ENCODE peak calls at places on chromosomes 13 and 19, in six cellular contexts. S is brain microvascular endothelial cell; J is cardiac fibroblast; G is ovary; O is CD8-positive, alpha-beta T cell; X is Peyer's patch. I is an unnamed sample.

GRCh38 chr13:44402902-44403719 is 29.5 kb downstream of the SERP2 start:
- DNase-seq in S (no peak), J (no peak), G (no peak), O (no peak), X (no peak), I (no peak)

GRCh38 chr13:33797622-33798021 is 20.3 kb upstream of the RFC3 start:
- DNase-seq in S (no peak), J (peak), G (no peak), O (no peak), X (no peak), I (no peak)

GRCh38 chr19:50453243-50453642 is 20.6 kb downstream of the MYBPC2 start:
- DNase-seq in S (no peak), J (no peak), G (no peak), O (no peak), X (no peak), I (no peak)

GRCh38 chr19:40084948-40085347 is 5.8 kb downstream of the ZNF780A start:
- DNase-seq in S (no peak), J (peak), G (no peak), O (no peak), X (no peak), I (no peak)

GRCh38 chr13:90485441-90485840 is 862.0 kb upstream of the MIR17HG start:
- DNase-seq in S (peak), J (peak), G (no peak), O (no peak), X (no peak), I (no peak)

GRCh38 chr19:33778089-33778791 is 18.4 kb upstream of the KCTD15 start:
- DNase-seq in S (peak), J (peak), G (peak), O (peak), X (peak), I (no peak)

GRCh38 chr19:20107301-20107700 is 29.5 kb downstream of the ZNF90 start:
- DNase-seq in S (no peak), J (no peak), G (no peak), O (no peak), X (no peak), I (no peak)

GRCh38 chr19:17468302-17469091 is 1.8 kb upstream of the SLC27A1 start:
- DNase-seq in S (no peak), J (peak), G (peak), O (no peak), X (no peak), I (no peak)

GRCh38 chr13:77386880-77387606 is 60.1 kb upstream of the MYCBP2 start:
- DNase-seq in S (peak), J (peak), G (no peak), O (no peak), X (no peak), I (no peak)

GRCh38 chr13:38662362-38662761 is 24.5 kb upstream of the FREM2 start:
- DNase-seq in S (peak), J (peak), G (no peak), O (no peak), X (no peak), I (peak)

GRCh38 chr19:41997121-41997850 is 3.3 kb upstream of the ATP1A3 start:
- DNase-seq in S (peak), J (peak), G (no peak), O (no peak), X (no peak), I (no peak)

GRCh38 chr19:51531349-51532315 is at the start of gene SIGLEC6:
- DNase-seq in S (no peak), J (no peak), G (no peak), O (no peak), X (no peak), I (no peak)

GRCh38 chr13:109955598-109955997 is 169.2 kb upstream of the IRS2 start:
- DNase-seq in S (peak), J (peak), G (no peak), O (no peak), X (no peak), I (peak)

GRCh38 chr13:94640676-94641075 is 39.0 kb downstream of the GPR180 start:
- DNase-seq in S (no peak), J (peak), G (no peak), O (no peak), X (no peak), I (no peak)

GRCh38 chr19:34306824-34307223 is 52.5 kb downstream of the GARRE1 start:
- DNase-seq in S (no peak), J (no peak), G (no peak), O (no peak), X (no peak), I (no peak)

GRCh38 chr19:2805991-2806649 is 13.5 kb upstream of the ZNF554 start:
- DNase-seq in S (no peak), J (no peak), G (no peak), O (no peak), X (peak), I (no peak)

GRCh38 chr13:113403255-113404104 is 39.5 kb upstream of the GRTP1 start:
- DNase-seq in S (no peak), J (no peak), G (no peak), O (no peak), X (peak), I (no peak)

GRCh38 chr13:96982672-96983071 is 11.6 kb downstream of the OXGR1 start:
- DNase-seq in S (peak), J (peak), G (no peak), O (no peak), X (no peak), I (no peak)

GRCh38 chr13:36082396-36082795 is 48.8 kb downstream of the DCLK1 start:
- DNase-seq in S (no peak), J (no peak), G (no peak), O (no peak), X (no peak), I (no peak)

GRCh38 chr13:72839831-72840426 is 58.0 kb downstream of the PIBF1 start:
- DNase-seq in S (peak), J (peak), G (no peak), O (no peak), X (peak), I (peak)

GRCh38 chr19:6457958-6458694 is 1.5 kb downstream of the SLC25A23 start:
- DNase-seq in S (no peak), J (no peak), G (no peak), O (no peak), X (no peak), I (no peak)

GRCh38 chr19:42216653-42217521 is 590 bp downstream of the DEDD2 start:
- DNase-seq in S (peak), J (peak), G (peak), O (no peak), X (peak), I (no peak)

GRCh38 chr19:18202759-18203407 is 959 bp downstream of the RAB3A start:
- DNase-seq in S (no peak), J (peak), G (peak), O (no peak), X (no peak), I (no peak)

GRCh38 chr13:39253774-39254173 is 215.5 kb downstream of the NHLRC3 start:
- DNase-seq in S (peak), J (peak), G (no peak), O (no peak), X (no peak), I (peak)

GRCh38 chr19:16234552-16235445 is 37.1 kb downstream of the AP1M1 start:
- DNase-seq in S (no peak), J (no peak), G (no peak), O (no peak), X (no peak), I (no peak)

GRCh38 chr13:110537116-110537515 is 24.4 kb downstream of the RAB20 start:
- DNase-seq in S (no peak), J (no peak), G (no peak), O (no peak), X (no peak), I (no peak)

DNA sequence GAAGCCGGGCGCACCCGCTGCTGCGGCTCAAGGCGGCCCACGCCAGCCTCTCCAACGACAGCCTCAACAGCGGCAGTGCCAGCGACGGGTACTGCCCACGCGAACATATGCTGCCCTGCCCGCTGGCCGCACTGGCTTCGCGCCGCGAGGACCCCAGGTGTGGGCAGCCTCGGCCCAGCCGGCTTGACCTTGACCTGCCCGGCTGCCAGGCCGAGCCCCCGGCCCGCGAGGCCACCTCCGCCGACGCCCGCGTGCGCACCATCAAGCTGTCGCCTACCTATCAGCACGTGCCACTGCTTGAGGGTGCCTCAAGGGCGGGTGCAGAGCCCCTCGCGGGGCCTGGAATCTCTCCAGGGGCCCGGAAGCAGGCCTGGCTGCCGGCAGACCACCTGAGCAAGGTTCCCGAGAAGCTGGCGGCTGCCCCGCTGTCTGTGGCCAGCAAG is 13.0 kb downstream of the C19orf25 start:
- DNase-seq in S (no peak), J (no peak), G (no peak), O (no peak), X (no peak), I (no peak)
- TF ChIP-seq CTCF in S (no peak), J (no peak), G (no peak), O (no peak), X (no peak), I (no peak)

GRCh38 chr19:46729696-46730095 is 12.8 kb upstream of the PRKD2 start:
- DNase-seq in S (no peak), J (no peak), G (no peak), O (no peak), X (no peak), I (no peak)

GRCh38 chr19:46731007-46731501 is 14.1 kb upstream of the PRKD2 start:
- DNase-seq in S (peak), J (peak), G (no peak), O (no peak), X (no peak), I (peak)

GRCh38 chr19:46730595-46730994 is 13.7 kb upstream of the PRKD2 start:
- DNase-seq in S (no peak), J (no peak), G (no peak), O (no peak), X (no peak), I (no peak)

GRCh38 chr19:46728693-46729339 is 11.9 kb upstream of the PRKD2 start:
- DNase-seq in S (peak), J (peak), G (peak), O (peak), X (peak), I (no peak)

DNA sequence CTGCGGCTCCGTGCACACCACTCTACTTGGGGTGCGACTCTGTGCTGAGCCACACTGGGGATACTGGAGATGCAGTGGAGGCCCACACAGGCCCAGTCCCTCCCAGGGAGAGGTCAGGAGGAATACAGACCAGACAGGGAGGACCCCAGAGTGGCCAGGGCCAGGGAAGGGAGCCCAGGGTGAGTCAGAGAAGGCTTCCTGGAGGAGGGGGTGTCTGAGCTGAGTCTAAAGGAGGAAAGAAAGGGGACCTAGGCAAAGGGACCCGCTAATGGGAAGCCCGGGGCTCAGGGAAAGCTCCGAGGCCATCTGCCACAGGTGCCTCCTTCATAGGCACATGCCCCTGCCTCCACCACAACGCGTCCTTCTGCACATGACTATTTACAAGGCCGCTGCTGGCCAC is 13.3 kb upstream of the PRKD2 start:
- DNase-seq in S (no peak), J (no peak), G (no peak), O (no peak), X (no peak), I (no peak)
- H3K4me3 ChIP-seq in S (no peak), J (no peak), G (no peak), O (no peak), X (no peak), I (no peak)

GRCh38 chr19:35692010-35692409 is 12.3 kb upstream of the ZBTB32 start:
- DNase-seq in S (no peak), J (no peak), G (no peak), O (no peak), X (no peak), I (no peak)

GRCh38 chr19:35696835-35697234 is 7.5 kb upstream of the ZBTB32 start:
- DNase-seq in S (no peak), J (no peak), G (no peak), O (no peak), X (no peak), I (no peak)

GRCh38 chr19:35693422-35693821 is 10.9 kb upstream of the ZBTB32 start:
- DNase-seq in S (no peak), J (no peak), G (no peak), O (no peak), X (no peak), I (no peak)

GRCh38 chr19:35695895-35696422 is 8.4 kb upstream of the ZBTB32 start:
- DNase-seq in S (no peak), J (no peak), G (no peak), O (no peak), X (no peak), I (no peak)

GRCh38 chr19:35693835-35694599 is 10.3 kb upstream of the ZBTB32 start:
- DNase-seq in S (peak), J (peak), G (peak), O (peak), X (peak), I (peak)
- TF ChIP-seq CTCF in S (peak), J (peak), G (peak), O (peak), X (peak), I (peak)

GRCh38 chr19:782195-783043 is 14.8 kb upstream of the PTBP1 start:
- DNase-seq in S (no peak), J (peak), G (no peak), O (no peak), X (no peak), I (no peak)
- H3K4me3 ChIP-seq in S (no peak), J (peak), G (no peak), O (no peak), X (no peak), I (no peak)

GRCh38 chr13:99028890-99029289 is 51.0 kb upstream of the DOCK9 start:
- DNase-seq in S (no peak), J (no peak), G (no peak), O (no peak), X (no peak), I (no peak)
- TF ChIP-seq CTCF in S (peak), J (peak), G (no peak), O (peak), X (peak), I (no peak)

GRCh38 chr19:43575955-43576451 is 402 bp downstream of the PINLYP start:
- DNase-seq in S (no peak), J (peak), G (peak), O (no peak), X (no peak), I (no peak)
- H3K4me3 ChIP-seq in S (peak), J (peak), G (peak), O (peak), X (peak), I (peak)

DNA sequence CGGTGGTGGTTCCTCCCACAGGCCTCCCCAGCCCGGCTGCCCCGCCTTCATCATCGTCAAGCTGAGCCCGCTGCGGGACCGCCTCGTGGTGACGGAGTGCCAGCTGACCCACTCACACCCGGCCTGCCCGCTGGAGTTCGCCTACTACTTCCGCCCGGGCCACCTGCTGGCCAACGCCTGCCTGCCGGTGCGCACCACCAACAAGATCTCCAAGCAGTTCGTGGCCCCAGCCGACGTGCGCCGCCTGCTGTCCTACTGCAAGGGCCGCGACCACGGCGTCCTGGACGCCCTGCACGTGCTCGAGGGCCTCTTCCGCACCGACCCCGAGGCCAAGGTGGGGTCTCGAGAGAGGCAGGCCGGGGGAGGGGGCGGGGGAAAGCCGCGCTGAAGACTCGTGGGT is 12.0 kb downstream of the ZSWIM9 start:
- DNase-seq in S (no peak), J (no peak), G (no peak), O (no peak), X (no peak), I (no peak)
- TF ChIP-seq CTCF in S (no peak), J (no peak), G (no peak), O (no peak), X (no peak), I (no peak)

DNA sequence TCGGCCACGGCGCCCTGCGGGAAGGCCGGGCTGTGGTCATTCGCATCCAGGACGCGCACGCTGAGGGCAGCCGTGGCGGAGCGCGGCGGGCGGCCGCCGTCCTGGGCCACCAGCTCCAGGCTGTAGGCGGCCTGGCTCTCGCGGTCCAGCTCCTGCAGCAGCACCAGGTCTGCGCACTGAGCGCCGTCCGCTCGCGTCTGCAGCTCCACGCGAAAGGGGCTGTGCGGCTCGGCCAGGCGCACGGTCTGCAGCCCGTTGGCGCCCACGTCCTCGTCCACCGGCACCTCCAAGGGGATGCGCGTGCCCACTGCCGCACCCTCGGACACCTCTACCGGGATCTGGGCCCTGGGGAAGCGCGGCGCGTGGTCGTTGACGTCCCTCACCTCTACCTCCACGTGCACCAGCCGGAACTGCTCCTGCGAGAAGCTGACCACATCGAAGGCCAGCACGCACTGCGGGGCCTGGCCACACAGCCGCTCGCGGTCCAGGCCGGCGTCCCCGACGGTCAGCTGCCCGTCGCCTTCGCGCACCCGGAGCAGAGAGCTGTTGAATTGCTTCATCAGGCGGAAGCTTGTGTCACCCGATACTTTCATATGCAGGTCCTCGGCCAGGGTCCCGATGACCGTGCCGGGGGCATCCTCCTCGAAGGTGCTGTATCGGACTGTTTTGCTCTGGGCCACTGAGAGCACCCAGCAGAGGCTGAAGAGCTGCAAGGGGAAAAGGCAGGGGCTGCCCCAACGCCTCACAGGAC is 583 bp downstream of the PCDH8 start:
- DNase-seq in S (no peak), J (no peak), G (no peak), O (no peak), X (no peak), I (no peak)
- H3K4me3 ChIP-seq in S (no peak), J (no peak), G (no peak), O (no peak), X (no peak), I (no peak)

GRCh38 chr19:1057185-1057857 is 9.6 kb upstream of the ARHGAP45 start:
- DNase-seq in S (peak), J (peak), G (no peak), O (no peak), X (no peak), I (no peak)
- TF ChIP-seq CTCF in S (no peak), J (no peak), G (no peak), O (no peak), X (peak), I (no peak)